ENCODE peak calls at places on chromosomes 4 and X, in five cellular contexts. X is neural progenitor cell; W is head of caudate nucleus; B is effector CD4-positive, alpha-beta T cell; K is neuronal stem cell. Y is an unnamed sample.
A peak's percentile ranks its signal among the peaks of the same experiment; 100 is the strongest.

GRCh38 chr4:185011408-185011807 is 6.9 kb upstream of the HELT start:
- DNase-seq in K (no peak), B (no peak), X (peak; percentile 75), W (no peak), Y (no peak)

GRCh38 chr4:47535567-47536147 is 50.6 kb downstream of the ATP10D start:
- DNase-seq in W (no peak), X (no peak), K (no peak), B (no peak), Y (no peak)

GRCh38 chr4:38163216-38164006 is 203.2 kb downstream of the PTTG2 start:
- DNase-seq in K (no peak), X (no peak), W (no peak), B (no peak), Y (no peak)

GRCh38 chrX:67555578-67556203 is 11.9 kb downstream of the AR start:
- DNase-seq in W (no peak), K (no peak), X (peak; percentile 32), B (no peak), Y (no peak)

GRCh38 chrX:72306085-72306801 is 529 bp upstream of the CITED1 start:
- DNase-seq in X (peak; percentile 54), W (no peak), K (no peak), B (no peak), Y (no peak)

GRCh38 chr4:121764702-121765367 is at the start of gene SMIM43:
- DNase-seq in B (no peak), X (peak; percentile 69), K (peak; percentile 41), W (no peak), Y (no peak)

GRCh38 chrX:11367609-11368430 is 74.6 kb downstream of the AMELX start:
- DNase-seq in B (no peak), K (no peak), X (no peak), W (no peak), Y (no peak)

GRCh38 chr4:15065516-15065915 is 63.2 kb downstream of the CPEB2 start:
- DNase-seq in K (no peak), X (no peak), W (no peak), B (no peak), Y (no peak)

GRCh38 chr4:8538703-8539567 is 41.3 kb upstream of the GPR78 start:
- DNase-seq in B (no peak), K (no peak), X (no peak), W (no peak), Y (peak; percentile 35)

GRCh38 chrX:129663171-129663570 is 8.4 kb upstream of the APLN start:
- DNase-seq in X (no peak), B (no peak), K (no peak), W (no peak), Y (no peak)

GRCh38 chr4:167114416-167114971 is 119.8 kb downstream of the SPOCK3 start:
- DNase-seq in X (no peak), K (no peak), B (no peak), W (no peak), Y (no peak)

GRCh38 chr4:13953083-13953482 is 325.6 kb upstream of the BOD1L1 start:
- DNase-seq in K (no peak), W (no peak), X (peak; percentile 11), B (no peak), Y (no peak)

GRCh38 chrX:42615161-42615563 is 162.8 kb downstream of the PPP1R2C start:
- DNase-seq in X (peak; percentile 23), K (no peak), W (no peak), B (no peak), Y (no peak)

GRCh38 chr4:71163317-71163716 is 169.9 kb downstream of the DCK start:
- DNase-seq in W (no peak), X (no peak), K (no peak), B (no peak), Y (no peak)

GRCh38 chrX:2463973-2464676 is 36.7 kb downstream of the DHRSX start:
- DNase-seq in B (no peak), K (no peak), W (no peak), X (peak; percentile 49), Y (no peak)

GRCh38 chrX:150864127-150864526 is 34.3 kb downstream of the CD99L2 start:
- DNase-seq in X (no peak), B (no peak), K (no peak), W (no peak), Y (no peak)

GRCh38 chr4:184684491-184685189 is 35.1 kb downstream of the PRIMPOL start:
- DNase-seq in K (no peak), W (no peak), B (no peak), X (no peak), Y (no peak)

GRCh38 chrX:3713225-3713936 is at the start of gene PRKX:
- DNase-seq in B (peak; percentile 76), K (no peak), X (peak; percentile 76), W (peak; percentile 8), Y (peak; percentile 14)

GRCh38 chr4:53899544-53900274 is 164.7 kb downstream of the CHIC2 start:
- DNase-seq in W (no peak), K (no peak), X (no peak), B (no peak), Y (no peak)

GRCh38 chrX:134548844-134549205 is 88.9 kb downstream of the HPRT1 start:
- DNase-seq in B (no peak), K (no peak), X (no peak), W (no peak), Y (no peak)

GRCh38 chr4:42501624-42502401 is 104.5 kb downstream of the SHISA3 start:
- DNase-seq in B (no peak), K (peak; percentile 37), W (no peak), X (peak; percentile 80), Y (no peak)